ENCODE peak calls at places on chromosomes 16 and 17, in nine cellular contexts. One of them, this sample, is unnamed.

GRCh38 chr16:89043636-89044393 is 49.8 kb upstream of the ACSF3 start:
- DNase-seq in stimulated activated CD8-positive, alpha-beta memory T cell treated with anti-CD3 and anti-CD28 coated beads, Interleukin-4, amount 100 ng/mL, for 4 hours: no peak
- DNase-seq in Right ventricle myocardium superior: peak; percentile 27
- DNase-seq in SJCRH30: no peak
- DNase-seq in iPS DF 19.7: no peak
- DNase-seq in omental fat pad: no peak
- DNase-seq in foreskin fibroblast: no peak
- DNase-seq in neuronal stem cell: no peak
- DNase-seq in memory B cell: no peak
- DNase-seq in this sample: no peak

GRCh38 chr17:77315551-77316190 is 174.9 kb downstream of the SEC14L1 start:
- DNase-seq in stimulated activated CD8-positive, alpha-beta memory T cell treated with anti-CD3 and anti-CD28 coated beads, Interleukin-4, amount 100 ng/mL, for 4 hours: no peak
- DNase-seq in SJCRH30: no peak
- DNase-seq in Right ventricle myocardium superior: no peak
- DNase-seq in foreskin fibroblast: no peak
- DNase-seq in iPS DF 19.7: no peak
- DNase-seq in neuronal stem cell: no peak
- DNase-seq in memory B cell: no peak
- DNase-seq in omental fat pad: no peak
- DNase-seq in this sample: no peak

GRCh38 chr17:49894761-49895160 is 46.9 kb upstream of the TAC4 start:
- DNase-seq in omental fat pad: no peak
- DNase-seq in stimulated activated CD8-positive, alpha-beta memory T cell treated with anti-CD3 and anti-CD28 coated beads, Interleukin-4, amount 100 ng/mL, for 4 hours: no peak
- DNase-seq in memory B cell: no peak
- DNase-seq in neuronal stem cell: no peak
- DNase-seq in iPS DF 19.7: no peak
- DNase-seq in Right ventricle myocardium superior: no peak
- DNase-seq in foreskin fibroblast: no peak
- DNase-seq in SJCRH30: no peak
- DNase-seq in this sample: no peak

GRCh38 chr16:17377360-17378324 is 93.1 kb downstream of the XYLT1 start:
- DNase-seq in omental fat pad: no peak
- DNase-seq in Right ventricle myocardium superior: no peak
- DNase-seq in SJCRH30: no peak
- DNase-seq in iPS DF 19.7: no peak
- DNase-seq in stimulated activated CD8-positive, alpha-beta memory T cell treated with anti-CD3 and anti-CD28 coated beads, Interleukin-4, amount 100 ng/mL, for 4 hours: no peak
- DNase-seq in neuronal stem cell: peak; percentile 47
- DNase-seq in foreskin fibroblast: peak; percentile 29
- DNase-seq in memory B cell: no peak
- DNase-seq in this sample: peak; percentile 21

GRCh38 chr16:85462405-85463227 is 150.5 kb upstream of the GSE1 start:
- DNase-seq in Right ventricle myocardium superior: peak; percentile 71
- DNase-seq in neuronal stem cell: peak; percentile 49
- DNase-seq in foreskin fibroblast: peak; percentile 39
- DNase-seq in iPS DF 19.7: no peak
- DNase-seq in stimulated activated CD8-positive, alpha-beta memory T cell treated with anti-CD3 and anti-CD28 coated beads, Interleukin-4, amount 100 ng/mL, for 4 hours: no peak
- DNase-seq in memory B cell: no peak
- DNase-seq in omental fat pad: no peak
- DNase-seq in SJCRH30: peak; percentile 25
- DNase-seq in this sample: no peak

GRCh38 chr16:86892509-86892908 is 314.2 kb downstream of the FOXL1 start:
- DNase-seq in Right ventricle myocardium superior: no peak
- DNase-seq in omental fat pad: no peak
- DNase-seq in neuronal stem cell: no peak
- DNase-seq in stimulated activated CD8-positive, alpha-beta memory T cell treated with anti-CD3 and anti-CD28 coated beads, Interleukin-4, amount 100 ng/mL, for 4 hours: no peak
- DNase-seq in iPS DF 19.7: no peak
- DNase-seq in SJCRH30: peak; percentile 71
- DNase-seq in foreskin fibroblast: no peak
- DNase-seq in memory B cell: no peak
- DNase-seq in this sample: no peak

GRCh38 chr17:81043725-81044427 is 8.9 kb downstream of the BAIAP2 start:
- DNase-seq in omental fat pad: no peak
- DNase-seq in iPS DF 19.7: no peak
- DNase-seq in foreskin fibroblast: peak; percentile 22
- DNase-seq in memory B cell: no peak
- DNase-seq in stimulated activated CD8-positive, alpha-beta memory T cell treated with anti-CD3 and anti-CD28 coated beads, Interleukin-4, amount 100 ng/mL, for 4 hours: no peak
- DNase-seq in Right ventricle myocardium superior: peak; percentile 62
- DNase-seq in neuronal stem cell: no peak
- DNase-seq in SJCRH30: no peak
- DNase-seq in this sample: no peak

GRCh38 chr17:17226451-17227265 is 10.3 kb downstream of the FLCN start:
- DNase-seq in neuronal stem cell: no peak
- DNase-seq in SJCRH30: no peak
- DNase-seq in omental fat pad: no peak
- DNase-seq in iPS DF 19.7: no peak
- DNase-seq in Right ventricle myocardium superior: no peak
- DNase-seq in foreskin fibroblast: no peak
- DNase-seq in memory B cell: no peak
- DNase-seq in stimulated activated CD8-positive, alpha-beta memory T cell treated with anti-CD3 and anti-CD28 coated beads, Interleukin-4, amount 100 ng/mL, for 4 hours: no peak
- DNase-seq in this sample: no peak